ENCODE peak calls at places on chromosome 18, in six cellular contexts. L is SK-N-MC; Q is NCI-H510A treated with DMSO at 0.1 percent for 48 hours; U is putamen; G is HuH-7; A is stimulated activated CD8-positive, alpha-beta memory T cell treated with anti-CD3 and anti-CD28 coated beads, Interleukin-15, amount 100 ng/mL, for 24 hours. Z is an unnamed sample.

GRCh38 chr18:59861963-59862819 is 37.6 kb upstream of the PMAIP1 start:
- DNase-seq in L (no peak), Q (no peak), U (no peak), G (no peak), A (no peak), Z (no peak)

GRCh38 chr18:14978962-14979535 is 231.1 kb downstream of the ANKRD30B start:
- DNase-seq in L (no peak), Q (no peak), U (no peak), G (peak), A (no peak), Z (peak)

GRCh38 chr18:48959921-48960920 is 9.5 kb upstream of the SMAD7 start:
- DNase-seq in L (no peak), Q (no peak), U (no peak), G (no peak), A (no peak), Z (peak)

GRCh38 chr18:46917808-46918600 is 602 bp downstream of the KATNAL2 start:
- DNase-seq in L (no peak), Q (peak), U (peak), G (no peak), A (no peak), Z (no peak)

GRCh38 chr18:47143153-47143552 is 7.1 kb downstream of the HDHD2 start:
- DNase-seq in L (no peak), Q (no peak), U (no peak), G (no peak), A (no peak), Z (no peak)

GRCh38 chr18:23578891-23579653 is 7.2 kb downstream of the NPC1 start:
- DNase-seq in L (no peak), Q (no peak), U (no peak), G (no peak), A (no peak), Z (no peak)

GRCh38 chr18:37672001-37672400 is 106.4 kb upstream of the CELF4 start:
- DNase-seq in L (no peak), Q (no peak), U (no peak), G (no peak), A (no peak), Z (no peak)

GRCh38 chr18:36672437-36673344 is 156.1 kb downstream of the TPGS2 start:
- DNase-seq in L (no peak), Q (peak), U (no peak), G (no peak), A (no peak), Z (peak)

GRCh38 chr18:80109676-80110078 is 615 bp downstream of the ADNP2 start:
- DNase-seq in L (no peak), Q (peak), U (peak), G (peak), A (no peak), Z (peak)

GRCh38 chr18:76348267-76349066 is 146.6 kb downstream of the ZNF516 start:
- DNase-seq in L (no peak), Q (peak), U (no peak), G (no peak), A (no peak), Z (peak)

GRCh38 chr18:76530391-76530790 is 35.3 kb upstream of the ZNF516 start:
- DNase-seq in L (no peak), Q (no peak), U (no peak), G (no peak), A (no peak), Z (no peak)

GRCh38 chr18:27017901-27018500 is 152.5 kb upstream of the AQP4 start:
- DNase-seq in L (no peak), Q (peak), U (peak), G (peak), A (no peak), Z (peak)

GRCh38 chr18:11070593-11070992 is 78.8 kb downstream of the PIEZO2 start:
- DNase-seq in L (no peak), Q (no peak), U (no peak), G (no peak), A (no peak), Z (no peak)

GRCh38 chr18:6734746-6735430 is 5.4 kb downstream of the ARHGAP28 start:
- DNase-seq in L (no peak), Q (no peak), U (no peak), G (no peak), A (no peak), Z (no peak)

GRCh38 chr18:57433492-57434176 is 1.5 kb upstream of the ONECUT2 start:
- DNase-seq in L (no peak), Q (peak), U (no peak), G (no peak), A (no peak), Z (peak)

GRCh38 chr18:9547767-9548166 is 66.6 kb downstream of the PPP4R1 start:
- DNase-seq in L (no peak), Q (peak), U (no peak), G (no peak), A (no peak), Z (no peak)

GRCh38 chr18:7021994-7022840 is 95.4 kb downstream of the LAMA1 start:
- DNase-seq in L (peak), Q (peak), U (no peak), G (peak), A (no peak), Z (peak)

GRCh38 chr18:304887-305529 is 37.2 kb upstream of the THOC1 start:
- DNase-seq in L (no peak), Q (no peak), U (no peak), G (no peak), A (no peak), Z (peak)

GRCh38 chr18:10787293-10787901 is 261.6 kb downstream of the NAPG start:
- DNase-seq in L (peak), Q (peak), U (peak), G (peak), A (peak), Z (peak)

GRCh38 chr18:21914739-21915319 is 174.2 kb downstream of the MIB1 start:
- DNase-seq in L (peak), Q (no peak), U (no peak), G (peak), A (no peak), Z (peak)

GRCh38 chr18:63730788-63731187 is 28.0 kb downstream of the SERPINB11 start:
- DNase-seq in L (peak), Q (no peak), U (no peak), G (no peak), A (no peak), Z (no peak)

GRCh38 chr18:27695509-27695908 is 481.4 kb downstream of the CDH2 start:
- DNase-seq in L (no peak), Q (peak), U (no peak), G (no peak), A (no peak), Z (no peak)

GRCh38 chr18:41850781-41851180 is 104.3 kb upstream of the PIK3C3 start:
- DNase-seq in L (no peak), Q (no peak), U (no peak), G (no peak), A (no peak), Z (no peak)

GRCh38 chr18:58297198-58297597 is 253.2 kb downstream of the NEDD4L start:
- DNase-seq in L (no peak), Q (no peak), U (no peak), G (no peak), A (no peak), Z (no peak)

GRCh38 chr18:23136326-23137092 is 1.2 kb downstream of the CABLES1 start:
- DNase-seq in L (no peak), Q (no peak), U (no peak), G (peak), A (no peak), Z (peak)

GRCh38 chr18:63795611-63796010 is 20.4 kb downstream of the SERPINB7 start:
- DNase-seq in L (no peak), Q (no peak), U (no peak), G (no peak), A (no peak), Z (no peak)

GRCh38 chr18:49966090-49966489 is 152.8 kb upstream of the ACAA2 start:
- DNase-seq in L (no peak), Q (no peak), U (no peak), G (no peak), A (no peak), Z (no peak)

GRCh38 chr18:48850891-48851302 is 99.9 kb downstream of the SMAD7 start:
- DNase-seq in L (no peak), Q (no peak), U (no peak), G (no peak), A (no peak), Z (no peak)

GRCh38 chr18:35936951-35937350 is 35.5 kb upstream of the RMP24 start:
- DNase-seq in L (no peak), Q (no peak), U (no peak), G (no peak), A (no peak), Z (no peak)

GRCh38 chr18:79361766-79362522 is 33.8 kb upstream of the NFATC1 start:
- DNase-seq in L (no peak), Q (no peak), U (no peak), G (no peak), A (no peak), Z (no peak)

GRCh38 chr18:61435064-61435652 is 101.9 kb downstream of the CDH20 start:
- DNase-seq in L (no peak), Q (no peak), U (peak), G (peak), A (no peak), Z (peak)

GRCh38 chr18:8562065-8562464 is 47.2 kb upstream of the RAB12 start:
- DNase-seq in L (no peak), Q (no peak), U (no peak), G (no peak), A (no peak), Z (no peak)

GRCh38 chr18:68354176-68354575 is 360.7 kb downstream of the TMX3 start:
- DNase-seq in L (no peak), Q (no peak), U (no peak), G (no peak), A (no peak), Z (no peak)

GRCh38 chr18:59852548-59852947 is 47.2 kb upstream of the PMAIP1 start:
- DNase-seq in L (no peak), Q (no peak), U (no peak), G (no peak), A (no peak), Z (no peak)

GRCh38 chr18:33116376-33116775 is 324.1 kb downstream of the CCDC178 start:
- DNase-seq in L (no peak), Q (peak), U (no peak), G (no peak), A (no peak), Z (peak)

GRCh38 chr18:79496978-79497637 is 101.4 kb downstream of the NFATC1 start:
- DNase-seq in L (peak), Q (no peak), U (peak), G (no peak), A (no peak), Z (peak)